ENCODE peak calls at places on chromosomes 6 and 20, in seven cellular contexts. M is effector CD4-positive, alpha-beta T cell; I is PC-3; K is GF-D8; A is Karpas-422; W is H9; Y is GM03348. U is an unnamed sample.

GRCh38 chr20:21490105-21490504 is 23.8 kb downstream of the NKX2-2 start:
- DNase-seq in M (no peak), I (peak), K (no peak), A (no peak), W (no peak), Y (no peak), U (no peak)

GRCh38 chr6:124203812-124204167 is 400.1 kb downstream of the NKAIN2 start:
- DNase-seq in M (no peak), I (no peak), K (no peak), A (no peak), W (no peak), Y (no peak), U (no peak)

GRCh38 chr6:10441004-10441654 is 26.3 kb upstream of the TFAP2A start:
- DNase-seq in M (no peak), I (peak), K (no peak), A (no peak), W (no peak), Y (peak), U (no peak)

GRCh38 chr6:167731731-167732422 is 94.8 kb upstream of the AFDN start:
- DNase-seq in M (no peak), I (no peak), K (no peak), A (no peak), W (no peak), Y (no peak), U (peak)

GRCh38 chr6:10300071-10300470 is 114.8 kb downstream of the TFAP2A start:
- DNase-seq in M (no peak), I (peak), K (no peak), A (no peak), W (no peak), Y (no peak), U (no peak)

GRCh38 chr6:118283759-118284158 is 264.3 kb upstream of the PLN start:
- DNase-seq in M (peak), I (peak), K (no peak), A (peak), W (no peak), Y (peak), U (peak)

GRCh38 chr20:42020316-42020715 is 402.1 kb upstream of the CHD6 start:
- DNase-seq in M (no peak), I (no peak), K (no peak), A (no peak), W (no peak), Y (no peak), U (no peak)

GRCh38 chr20:23301436-23302050 is 49.0 kb upstream of the NXT1 start:
- DNase-seq in M (no peak), I (no peak), K (no peak), A (no peak), W (no peak), Y (no peak), U (no peak)

GRCh38 chr20:32893878-32894483 is 35.3 kb downstream of the EFCAB8 start:
- DNase-seq in M (no peak), I (peak), K (peak), A (peak), W (peak), Y (peak), U (no peak)

GRCh38 chr6:12097791-12098190 is 85.7 kb downstream of the HIVEP1 start:
- DNase-seq in M (no peak), I (peak), K (no peak), A (no peak), W (no peak), Y (peak), U (no peak)

GRCh38 chr6:35780719-35781118 is at the start of gene CLPSL1:
- DNase-seq in M (no peak), I (no peak), K (no peak), A (no peak), W (no peak), Y (no peak), U (no peak)

GRCh38 chr6:112144145-112144926 is 56.9 kb downstream of the FAM229B start:
- DNase-seq in M (no peak), I (no peak), K (no peak), A (no peak), W (no peak), Y (peak), U (no peak)

GRCh38 chr6:6131492-6132109 is 124.9 kb upstream of the NRN1 start:
- DNase-seq in M (no peak), I (peak), K (no peak), A (peak), W (peak), Y (peak), U (no peak)

GRCh38 chr6:109165392-109165964 is 70.2 kb downstream of the CEP57L1 start:
- DNase-seq in M (no peak), I (peak), K (no peak), A (no peak), W (no peak), Y (peak), U (no peak)

GRCh38 chr6:104638841-104639290 is 220.9 kb downstream of the HACE1 start:
- DNase-seq in M (no peak), I (no peak), K (no peak), A (no peak), W (no peak), Y (no peak), U (no peak)

GRCh38 chr20:10962937-10963336 is 289.1 kb upstream of the JAG1 start:
- DNase-seq in M (no peak), I (no peak), K (no peak), A (no peak), W (no peak), Y (no peak), U (no peak)

GRCh38 chr20:48825551-48825885 is 2.3 kb downstream of the PREX1 start:
- DNase-seq in M (no peak), I (no peak), K (no peak), A (no peak), W (no peak), Y (no peak), U (no peak)

GRCh38 chr20:45919951-45920794 is 8.2 kb upstream of the PLTP start:
- DNase-seq in M (no peak), I (no peak), K (no peak), A (no peak), W (no peak), Y (no peak), U (no peak)

GRCh38 chr6:109187399-109188114 is 92.2 kb downstream of the CEP57L1 start:
- DNase-seq in M (peak), I (peak), K (no peak), A (peak), W (peak), Y (peak), U (peak)

GRCh38 chr6:107489636-107490567 is at the start of gene SOBP:
- DNase-seq in M (peak), I (no peak), K (no peak), A (peak), W (peak), Y (peak), U (peak)

GRCh38 chr6:108961985-108962384 is 113.8 kb downstream of the ARMC2 start:
- DNase-seq in M (no peak), I (no peak), K (no peak), A (no peak), W (no peak), Y (peak), U (no peak)

GRCh38 chr6:105932440-105932839 is 153.7 kb upstream of the PRDM1 start:
- DNase-seq in M (no peak), I (peak), K (no peak), A (no peak), W (no peak), Y (peak), U (no peak)

GRCh38 chr6:43972179-43972914 is 154.9 kb downstream of the MRPL14 start:
- DNase-seq in M (no peak), I (peak), K (no peak), A (no peak), W (peak), Y (peak), U (peak)

GRCh38 chr6:149965191-149966020 is 1.7 kb downstream of the ULBP1 start:
- DNase-seq in M (no peak), I (no peak), K (no peak), A (no peak), W (no peak), Y (peak), U (no peak)

GRCh38 chr6:17863971-17864754 is 123.3 kb downstream of the KIF13A start:
- DNase-seq in M (no peak), I (peak), K (no peak), A (no peak), W (no peak), Y (peak), U (peak)

GRCh38 chr20:53930651-53931504 is 139.5 kb downstream of the BCAS1 start:
- DNase-seq in M (no peak), I (peak), K (no peak), A (no peak), W (no peak), Y (peak), U (no peak)

U was measured in head of caudate nucleus.